ENCODE peak calls at places on chromosomes 11 and 22, in four cellular contexts. V is ovary, R is aorta, A is PC-3. K is an unnamed sample. For H3K4me1 and H3K36me3, the result is how much of the 10 kb centered on the place peaks cover.

GRCh38 chr11:122327528-122327927 is 211.5 kb upstream of the BLID start:
- DNase-seq in V (no peak), R (no peak), A (no peak), K (no peak)

GRCh38 chr11:70019576-70020011 is 58.5 kb upstream of the ANO1 start:
- DNase-seq in V (no peak), R (no peak), A (no peak), K (no peak)

GRCh38 chr22:31350410-31350863 is 4.3 kb upstream of the PATZ1 start:
- DNase-seq in V (no peak), R (no peak), A (no peak), K (no peak)

GRCh38 chr22:30892731-30893221 is 75.8 kb downstream of the MORC2 start:
- DNase-seq in V (no peak), R (peak), A (no peak), K (no peak)

GRCh38 chr11:12161137-12161536 is 50.7 kb downstream of the MICAL2 start:
- DNase-seq in V (no peak), R (no peak), A (no peak), K (no peak)

GRCh38 chr11:110463153-110463552 is 33.4 kb downstream of the FDX1 start:
- DNase-seq in V (no peak), R (peak), A (peak), K (peak)

GRCh38 chr11:70713988-70714665 is 315.8 kb downstream of the CTTN start:
- DNase-seq in V (no peak), R (peak), A (no peak), K (no peak)

GRCh38 chr11:2860636-2861035 is 24.9 kb downstream of the CDKN1C start:
- DNase-seq in V (no peak), R (no peak), A (peak), K (peak)

GRCh38 chr11:111303476-111303875 is 5.1 kb downstream of the POU2AF3 start:
- DNase-seq in V (no peak), R (no peak), A (peak), K (peak)

GRCh38 chr11:27381238-27381666 is 18.2 kb upstream of the CCDC34 start:
- DNase-seq in V (no peak), R (no peak), A (no peak), K (no peak)

GRCh38 chr11:107139396-107139795 is 121.1 kb upstream of the GUCY1A2 start:
- DNase-seq in V (no peak), R (no peak), A (no peak), K (no peak)

GRCh38 chr11:61963016-61963281 is 4.5 kb downstream of the FTH1 start:
- DNase-seq in V (no peak), R (peak), A (no peak), K (peak)

GRCh38 chr11:125214466-125215204 is 50.1 kb downstream of the PKNOX2 start:
- DNase-seq in V (peak), R (peak), A (no peak), K (no peak)

GRCh38 chr22:16828876-16829275 is 3.7 kb upstream of the XKR3 start:
- DNase-seq in V (no peak), R (no peak), A (no peak), K (no peak)

GRCh38 chr11:12219732-12220131 is 109.3 kb downstream of the MICAL2 start:
- DNase-seq in V (no peak), R (no peak), A (no peak), K (no peak)

GRCh38 chr22:39923689-39924088 is 22.8 kb downstream of the GRAP2 start:
- DNase-seq in V (no peak), R (no peak), A (no peak), K (no peak)

GRCh38 chr22:36325163-36326031 is 62.4 kb downstream of the MYH9 start:
- DNase-seq in V (no peak), R (peak), A (no peak), K (peak)

GRCh38 chr11:72617080-72617744 is 57.0 kb downstream of the PDE2A start:
- DNase-seq in V (no peak), R (no peak), A (no peak), K (no peak)

GRCh38 chr11:74641289-74641688 is 48.9 kb downstream of the POLD3 start:
- DNase-seq in V (no peak), R (no peak), A (no peak), K (no peak)

GRCh38 chr22:18973264-18974031 is 37.4 kb upstream of the PRODH start:
- DNase-seq in V (no peak), R (no peak), A (no peak), K (no peak)

GRCh38 chr11:7341551-7341950 is 89.8 kb downstream of the SYT9 start:
- DNase-seq in V (no peak), R (no peak), A (peak), K (no peak)

GRCh38 chr11:120748485-120748814 is 236.9 kb downstream of the GRIK4 start:
- DNase-seq in V (no peak), R (no peak), A (no peak), K (no peak)

GRCh38 chr11:2186669-2187266 is 15.2 kb upstream of the TH start:
- DNase-seq in V (no peak), R (no peak), A (peak), K (no peak)

GRCh38 chr22:47073101-47073500 is 310.7 kb downstream of the TBC1D22A start:
- DNase-seq in V (no peak), R (no peak), A (no peak), K (no peak)

GRCh38 chr22:40258463-40259046 is 80.8 kb downstream of the TNRC6B start:
- DNase-seq in V (no peak), R (no peak), A (peak), K (peak)

GRCh38 chr22:48609279-48609865 is 1218.3 kb downstream of the BRD1 start:
- DNase-seq in V (no peak), R (no peak), A (no peak), K (no peak)

GRCh38 chr11:65498042-65498726 is 661 bp upstream of the MALAT1 start:
- DNase-seq in V (peak), R (peak), A (peak), K (no peak)

DNA sequence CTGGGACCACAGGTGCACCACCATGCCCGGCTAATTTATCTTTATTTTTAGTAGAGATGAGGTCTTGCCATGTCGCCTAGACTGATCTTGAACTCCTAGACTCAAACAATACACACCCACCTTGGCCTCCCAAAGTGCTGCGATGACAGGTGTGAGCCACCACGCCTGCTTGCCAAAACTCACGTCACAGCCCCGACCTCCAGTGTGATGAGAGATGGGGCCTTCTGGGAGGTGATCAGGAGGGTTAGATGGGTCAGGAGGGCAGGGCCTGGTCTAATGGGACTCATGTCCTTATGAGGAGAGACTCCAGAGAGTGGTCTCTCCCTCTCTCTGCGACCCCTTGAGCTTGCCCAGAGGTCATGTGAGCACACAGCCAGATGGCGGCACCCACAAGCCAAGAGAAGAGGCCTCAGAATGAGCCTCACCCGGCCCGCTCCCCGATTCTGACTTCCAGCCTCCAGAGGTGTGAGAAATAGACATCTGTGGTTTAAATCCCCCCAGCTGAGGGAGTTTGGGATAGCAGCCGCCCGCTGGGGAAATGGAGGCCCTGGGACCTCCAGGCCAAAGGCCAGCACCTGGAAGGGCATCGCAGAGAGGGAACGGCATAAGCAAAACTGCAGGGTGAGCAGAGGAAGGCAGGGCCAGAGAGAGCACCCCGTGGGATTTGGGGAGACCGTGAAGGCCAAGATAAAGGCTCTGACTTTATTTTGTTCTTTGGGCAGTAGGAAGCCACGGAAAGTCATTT is 24.1 kb upstream of the GAL start:
- DNase-seq in V (no peak), R (no peak), A (no peak), K (peak)
- H3K4me1 ChIP-seq in V (under half), R (under half), A (under half), K (under half)

GRCh38 chr11:113201055-113201818 is 113.1 kb upstream of the TTC12 start:
- DNase-seq in V (no peak), R (no peak), A (no peak), K (no peak)

GRCh38 chr11:113198907-113199660 is 115.3 kb upstream of the TTC12 start:
- DNase-seq in V (no peak), R (no peak), A (peak), K (no peak)

GRCh38 chr11:113202431-113202830 is 112.0 kb upstream of the TTC12 start:
- DNase-seq in V (no peak), R (no peak), A (peak), K (peak)

GRCh38 chr11:113203332-113203731 is 111.1 kb upstream of the TTC12 start:
- DNase-seq in V (no peak), R (no peak), A (no peak), K (no peak)

DNA sequence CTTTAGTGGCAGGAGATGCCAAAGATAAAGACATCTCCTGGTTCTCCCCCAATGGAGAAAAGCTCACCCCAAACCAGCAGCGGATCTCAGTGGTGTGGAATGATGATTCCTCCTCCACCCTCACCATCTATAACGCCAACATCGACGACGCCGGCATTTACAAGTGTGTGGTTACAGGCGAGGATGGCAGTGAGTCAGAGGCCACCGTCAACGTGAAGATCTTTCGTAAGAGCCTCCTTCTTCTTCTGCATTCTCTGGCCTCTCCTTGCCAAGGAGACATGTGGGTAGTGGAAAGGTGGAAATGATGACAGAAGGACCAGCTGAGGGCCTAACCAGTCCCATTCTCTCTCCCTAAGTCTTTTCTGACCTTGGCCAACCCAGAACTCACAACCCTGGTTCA is 110.1 kb upstream of the TTC12 start:
- DNase-seq in V (no peak), R (no peak), A (peak), K (peak)
- H3K36me3 ChIP-seq in V (under half), R (under half), A (under half), K (under half)

GRCh38 chr11:93765551-93765950 is 18.5 kb upstream of the MED17 start:
- DNase-seq in V (no peak), R (no peak), A (no peak), K (no peak)
- H3K4me1 ChIP-seq in V (under half), R (under half), A (under half), K (under half)

DNA sequence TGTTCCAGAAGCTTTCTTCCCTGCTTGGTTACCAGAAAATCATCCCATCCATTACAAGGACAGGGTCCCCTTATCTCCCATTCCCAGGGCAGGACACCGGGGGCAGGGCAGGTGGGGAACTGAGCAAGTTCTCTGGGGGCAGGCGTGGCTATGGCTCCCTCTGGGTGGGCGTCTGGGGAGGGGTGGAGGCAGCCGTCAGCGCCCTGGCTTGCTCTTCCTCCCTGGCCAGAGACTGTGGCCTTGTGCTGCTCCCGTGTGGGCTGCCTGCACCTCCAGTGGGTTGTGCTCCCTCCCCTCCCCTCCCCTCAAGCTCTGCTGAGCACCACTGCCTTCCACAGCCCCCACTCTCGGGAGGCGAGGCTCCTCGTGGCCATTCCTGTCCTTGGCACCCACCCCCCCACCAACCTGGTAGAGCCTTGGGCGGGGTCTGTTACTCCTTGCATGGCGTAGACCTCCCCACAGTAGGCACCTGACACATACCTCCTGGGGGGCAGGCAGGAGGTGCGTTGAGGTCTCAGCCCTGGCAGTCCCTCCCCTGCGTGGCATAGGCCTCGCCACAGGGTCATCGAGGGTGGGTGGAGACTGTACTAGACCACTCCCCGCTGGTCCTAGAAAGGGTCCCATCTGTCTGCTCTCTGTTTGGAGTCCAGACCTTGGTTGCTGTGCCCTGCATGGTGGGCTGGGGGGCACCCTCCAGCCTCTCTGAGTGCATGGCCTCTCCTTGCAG is 24.2 kb upstream of the PPP6R3 start:
- DNase-seq in V (no peak), R (no peak), A (no peak), K (no peak)
- H3K36me3 ChIP-seq in V (under half), R (under half), A (under half), K (under half)

GRCh38 chr22:37893583-37893983 is 12.5 kb upstream of the MICALL1 start:
- DNase-seq in V (no peak), R (no peak), A (no peak), K (no peak)
- H3K4me1 ChIP-seq in V (under half), R (under half), A (under half), K (half or more)

DNA sequence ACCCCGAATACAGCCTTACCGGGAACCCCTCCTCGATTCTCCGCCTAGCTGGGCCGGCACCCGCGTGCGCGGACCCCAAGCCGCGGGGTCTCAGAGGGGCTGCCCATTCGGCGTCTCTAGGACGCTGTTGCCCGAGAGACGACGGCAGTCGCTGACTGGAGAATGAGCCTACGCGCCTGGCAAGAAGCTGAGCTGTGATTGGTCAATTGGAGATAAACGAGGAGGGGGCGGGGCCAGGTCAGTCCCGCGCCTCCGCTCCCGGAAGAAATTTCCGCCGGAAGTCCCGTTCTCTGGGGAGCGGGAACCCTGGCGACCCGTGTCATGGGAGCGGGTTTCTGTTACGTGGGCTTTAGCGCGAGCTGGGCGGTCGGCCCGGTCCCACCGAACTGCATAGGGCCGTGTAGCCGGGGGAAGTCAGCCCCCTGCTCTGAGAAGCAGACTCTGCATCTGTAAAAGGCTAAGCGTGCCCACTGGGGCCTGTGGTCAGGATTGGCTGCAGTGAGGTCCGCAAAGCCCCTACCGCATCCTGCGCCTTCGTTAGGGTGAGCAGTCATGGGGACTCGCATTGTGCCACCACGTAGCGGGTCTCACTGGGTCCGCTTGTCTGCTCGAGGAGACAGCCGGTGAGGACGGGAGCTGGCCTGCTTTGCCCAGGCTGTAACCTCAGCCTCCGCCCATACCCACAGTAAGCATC is at the start of gene EFCAB6:
- DNase-seq in V (peak), R (peak), A (peak), K (peak)
- H3K36me3 ChIP-seq in V (under half), R (under half), A (under half), K (under half)

GRCh38 chr22:50246242-50247175 is 1.7 kb upstream of the TUBGCP6 start:
- DNase-seq in V (peak), R (no peak), A (peak), K (no peak)
- H3K4me1 ChIP-seq in V (under half), R (under half), A (under half), K (under half)

GRCh38 chr11:688681-689080 is 6.3 kb downstream of the DEAF1 start:
- DNase-seq in V (no peak), R (no peak), A (no peak), K (no peak)
- H3K36me3 ChIP-seq in V (under half), R (under half), A (under half), K (under half)

DNA sequence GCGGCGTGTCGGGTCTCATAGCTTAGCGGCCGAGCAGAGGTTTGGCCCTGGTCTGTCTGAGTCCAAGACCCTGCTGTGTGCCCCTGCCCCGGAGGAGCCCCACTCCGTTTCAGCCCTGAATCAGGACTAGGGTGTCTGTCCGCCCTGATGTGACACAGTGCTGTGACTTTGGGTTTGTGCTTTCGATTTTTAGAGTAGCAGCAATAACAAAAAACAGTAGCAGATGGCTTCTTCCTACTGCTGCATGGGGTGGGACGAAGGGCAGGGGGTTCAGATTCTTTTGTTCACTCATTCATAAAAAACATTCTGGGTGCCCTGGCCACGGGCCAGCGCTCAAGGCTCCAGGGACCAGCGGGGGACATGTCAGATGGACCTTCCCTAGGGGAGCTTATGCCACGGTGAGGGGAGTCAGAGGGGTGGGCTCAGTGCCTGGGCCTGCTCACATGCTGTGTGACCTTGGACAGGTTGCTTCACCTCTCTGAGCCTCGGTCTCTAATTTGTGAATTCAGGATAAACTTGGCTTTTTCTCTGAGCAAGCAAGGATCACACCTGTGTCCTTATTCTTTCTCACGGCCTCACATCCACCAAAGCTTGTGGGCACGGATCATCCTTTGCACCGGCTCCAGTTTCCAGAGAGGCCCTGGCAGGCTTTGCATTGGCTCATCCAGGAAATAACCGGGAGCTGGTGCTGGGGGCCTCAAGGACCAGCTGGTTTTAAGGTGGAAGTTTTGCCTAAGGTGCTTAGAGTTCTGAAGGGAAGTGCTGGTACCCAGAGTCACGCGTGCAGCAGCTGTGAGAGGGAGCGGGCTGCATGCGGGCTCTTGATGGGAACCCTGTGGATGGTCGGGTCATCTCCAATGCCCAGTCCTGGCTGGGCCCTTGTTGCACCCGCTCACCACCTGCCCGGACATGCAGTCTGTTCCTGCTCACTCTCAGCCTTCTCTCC is 24.4 kb upstream of the PRR5 start:
- DNase-seq in V (no peak), R (no peak), A (no peak), K (no peak)
- H3K4me1 ChIP-seq in V (under half), R (under half), A (under half), K (under half)

K was measured in PC-9.